ENCODE peak calls at places on chromosomes 2 and 18, in four cellular contexts. V is A549, P is OCI-LY7, K is psoas muscle. G is an unnamed sample.

GRCh38 chr2:199467462-199467822 is 9.7 kb upstream of the SATB2 start:
- DNase-seq in V (no peak), P (no peak), K (no peak), G (no peak)

GRCh38 chr2:42046819-42047487 is 868 bp upstream of the PKDCC start:
- DNase-seq in P (no peak), V (no peak), K (no peak), G (no peak)

GRCh38 chr2:173770936-173771678 is 194.1 kb downstream of the SP3 start:
- DNase-seq in V (no peak), K (no peak), P (no peak), G (no peak)

GRCh38 chr18:35807942-35808341 is 164.5 kb upstream of the RMP24 start:
- DNase-seq in P (no peak), K (no peak), V (no peak), G (no peak)

GRCh38 chr2:8583400-8584173 is 98.3 kb upstream of the ID2 start:
- DNase-seq in P (peak; percentile 99), K (peak; percentile 94), V (no peak), G (peak; percentile 85)

GRCh38 chr18:14978962-14979535 is 231.1 kb downstream of the ANKRD30B start:
- DNase-seq in V (no peak), K (no peak), P (peak; percentile 51), G (no peak)

GRCh38 chr2:39696072-39696471 is 30.4 kb downstream of the TMEM178A start:
- DNase-seq in P (no peak), K (no peak), V (no peak), G (no peak)

GRCh38 chr2:33946198-33946597 is 347.1 kb upstream of the FAM98A start:
- DNase-seq in V (no peak), K (no peak), P (no peak), G (no peak)

GRCh38 chr2:236014408-236015131 is 153.6 kb downstream of the GBX2 start:
- DNase-seq in V (no peak), K (no peak), P (no peak), G (no peak)

GRCh38 chr2:54558188-54558975 is 102.3 kb downstream of the SPTBN1 start:
- DNase-seq in P (peak; percentile 89), K (peak; percentile 70), V (peak; percentile 61), G (no peak)

GRCh38 chr2:169877406-169877805 is 50.2 kb downstream of the UBR3 start:
- DNase-seq in P (peak; percentile 9), V (no peak), K (no peak), G (no peak)

GRCh38 chr18:63307555-63308200 is 11.9 kb downstream of the BCL2 start:
- DNase-seq in K (no peak), V (no peak), P (no peak), G (no peak)

GRCh38 chr2:221428896-221429295 is 143.2 kb downstream of the EPHA4 start:
- DNase-seq in K (no peak), P (no peak), V (no peak), G (no peak)

GRCh38 chr18:35334821-35335220 is 9.4 kb downstream of the ZNF24 start:
- DNase-seq in K (no peak), V (no peak), P (no peak), G (no peak)

GRCh38 chr18:49340446-49340845 is 120.0 kb downstream of the DYM start:
- DNase-seq in P (no peak), K (no peak), V (no peak), G (no peak)

GRCh38 chr2:84458436-84459027 is 548 bp downstream of the SUCLG1 start:
- DNase-seq in P (peak; percentile 37), V (no peak), K (no peak), G (no peak)

GRCh38 chr2:48043301-48043700 is 137.0 kb upstream of the FBXO11 start:
- DNase-seq in K (no peak), P (no peak), V (no peak), G (no peak)

GRCh38 chr18:50058731-50059130 is 136.2 kb downstream of the MYO5B start:
- DNase-seq in V (no peak), P (no peak), K (no peak), G (no peak)

GRCh38 chr2:164146478-164146877 is 410.7 kb upstream of the FIGN start:
- DNase-seq in K (no peak), V (no peak), P (no peak), G (no peak)

GRCh38 chr2:173793649-173794565 is 171.3 kb downstream of the SP3 start:
- DNase-seq in P (no peak), K (no peak), V (no peak), G (no peak)

GRCh38 chr2:64288321-64288931 is 144.2 kb upstream of the PELI1 start:
- DNase-seq in V (no peak), P (no peak), K (no peak), G (no peak)
- H3K27ac ChIP-seq in V (no peak overlapping the region), P (no peak overlapping the region), K (no peak overlapping the region), G (no peak overlapping the region)

GRCh38 chr2:201696151-201696659 is 2.2 kb downstream of the MPP4 start:
- DNase-seq in P (no peak), V (no peak), K (no peak), G (no peak)
- H3K27ac ChIP-seq in P (no peak overlapping the region), V (no peak overlapping the region), K (peak overlapping the region; percentile 10), G (no peak overlapping the region)

GRCh38 chr2:188382107-188382506 is 90.4 kb downstream of the GULP1 start:
- DNase-seq in V (no peak), K (no peak), P (no peak), G (no peak)
- H3K27ac ChIP-seq in V (peak overlapping the region; percentile 25), K (peak overlapping the region; percentile 38), P (no peak overlapping the region), G (no peak overlapping the region)

GRCh38 chr2:217795706-217796465 is 206.9 kb downstream of the TNS1 start:
- DNase-seq in K (no peak), V (no peak), P (no peak), G (no peak)
- H3K27ac ChIP-seq in K (peak overlapping the region; percentile 30), V (no peak overlapping the region), P (no peak overlapping the region), G (no peak overlapping the region)

GRCh38 chr18:54080854-54081253 is 143.6 kb downstream of the MBD2 start:
- DNase-seq in P (no peak), V (no peak), K (no peak), G (no peak)

GRCh38 chr18:54069729-54070128 is 154.7 kb downstream of the MBD2 start:
- DNase-seq in P (no peak), V (no peak), K (no peak), G (no peak)

DNA sequence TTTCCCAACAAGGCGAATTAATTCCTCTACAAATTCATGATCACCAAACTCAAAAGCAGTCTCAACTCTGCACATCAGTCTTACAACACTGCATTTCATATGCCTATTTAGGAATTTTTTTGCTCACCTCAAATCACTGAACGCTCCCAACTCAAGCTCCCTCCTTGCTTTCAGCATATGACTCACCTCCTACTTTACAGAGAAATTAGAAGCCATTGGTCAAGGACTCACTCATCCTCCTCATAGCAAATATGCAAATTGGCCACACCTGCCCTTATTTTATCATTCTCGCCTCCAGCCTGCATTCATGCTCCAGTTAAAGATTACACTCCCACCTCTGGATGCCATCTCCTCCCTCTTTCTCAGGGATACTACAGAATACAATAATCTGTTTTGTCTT is 148.8 kb downstream of the MBD2 start:
- DNase-seq in V (no peak), K (no peak), P (no peak), G (no peak)
- H3K27ac ChIP-seq in V (no peak overlapping the region), K (no peak overlapping the region), P (no peak overlapping the region), G (no peak overlapping the region)

DNA sequence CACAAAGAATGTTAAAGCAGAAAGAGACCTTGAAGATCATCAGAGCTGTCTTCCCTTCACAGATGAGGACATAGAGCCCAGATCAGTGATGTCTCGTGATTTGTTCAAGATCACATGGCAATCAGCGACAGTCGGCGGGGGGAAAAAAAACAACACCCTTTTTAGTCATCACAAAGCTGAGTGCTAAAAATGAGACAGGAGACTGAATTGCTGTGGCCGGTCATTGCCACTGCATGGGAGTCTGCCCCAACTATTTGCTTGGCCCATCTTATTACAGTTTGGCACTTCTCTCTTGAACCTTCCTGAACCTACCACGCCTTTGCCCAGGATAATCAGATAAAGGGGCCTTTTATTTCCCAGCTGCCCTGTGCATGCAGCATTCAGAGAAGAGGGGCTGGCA is 42.7 kb downstream of the SETBP1 start:
- DNase-seq in V (no peak), P (peak; percentile 16), K (no peak), G (no peak)
- H3K27ac ChIP-seq in V (no peak overlapping the region), P (no peak overlapping the region), K (no peak overlapping the region), G (peak overlapping the region; percentile 12)

GRCh38 chr18:23523429-23524212 is 20.3 kb downstream of the RMC1 start:
- DNase-seq in K (no peak), P (no peak), V (no peak), G (no peak)

GRCh38 chr18:23519725-23520124 is 16.4 kb downstream of the RMC1 start:
- DNase-seq in P (no peak), K (no peak), V (no peak), G (no peak)

GRCh38 chr18:23521907-23522306 is 18.6 kb downstream of the RMC1 start:
- DNase-seq in V (no peak), K (no peak), P (no peak), G (no peak)

GRCh38 chr18:23526516-23527063 is 23.3 kb downstream of the RMC1 start:
- DNase-seq in V (no peak), K (no peak), P (no peak), G (no peak)

GRCh38 chr18:23524213-23524707 is 20.9 kb downstream of the RMC1 start:
- DNase-seq in V (no peak), K (no peak), P (no peak), G (no peak)
- H3K27ac ChIP-seq in V (no peak overlapping the region), K (no peak overlapping the region), P (no peak overlapping the region), G (no peak overlapping the region)

GRCh38 chr2:182804128-182804527 is 62.3 kb downstream of the FRZB start:
- DNase-seq in P (no peak), V (no peak), K (no peak), G (no peak)
- H3K27ac ChIP-seq in P (no peak overlapping the region), V (no peak overlapping the region), K (no peak overlapping the region), G (no peak overlapping the region)